ENCODE peak calls at places on chromosomes 13 and 19, in nine cellular contexts. K is kidney, B is lower lobe of right lung, F is IMR-90, A is left ventricle myocardium inferior, Q is heart right ventricle, J is uterus, G is GM23248, D is neuronal stem cell. X is an unnamed sample.
A peak's percentile ranks its signal among the peaks of the same experiment; 100 is the strongest.

GRCh38 chr13:97436845-97437244 is 2.9 kb downstream of the RAP2A start:
- DNase-seq in K (no peak), B (no peak), F (no peak), A (no peak), Q (no peak), J (no peak), G (no peak), D (no peak), X (no peak)

GRCh38 chr19:32339988-32340874 is 5.2 kb upstream of the ZNF507 start:
- DNase-seq in K (peak; percentile 81), B (peak; percentile 74), F (peak; percentile 27), A (peak; percentile 68), Q (peak; percentile 68), J (peak; percentile 22), G (peak; percentile 65), D (no peak), X (peak; percentile 27)

GRCh38 chr13:35923347-35923746 is 207.8 kb downstream of the DCLK1 start:
- DNase-seq in K (no peak), B (no peak), F (peak; percentile 68), A (peak; percentile 26), Q (peak; percentile 35), J (no peak), G (peak; percentile 84), D (no peak), X (peak; percentile 75)

GRCh38 chr13:49616688-49617065 is 11.6 kb upstream of the ARL11 start:
- DNase-seq in K (no peak), B (no peak), F (no peak), A (no peak), Q (no peak), J (no peak), G (no peak), D (no peak), X (no peak)

GRCh38 chr13:33723772-33724435 is 94.0 kb upstream of the RFC3 start:
- DNase-seq in K (peak; percentile 72), B (peak; percentile 73), F (peak; percentile 85), A (peak; percentile 55), Q (peak; percentile 27), J (peak; percentile 70), G (peak; percentile 90), D (peak; percentile 70), X (peak; percentile 78)

GRCh38 chr13:48686810-48687209 is 33.1 kb downstream of the CYSLTR2 start:
- DNase-seq in K (no peak), B (no peak), F (no peak), A (no peak), Q (no peak), J (no peak), G (no peak), D (no peak), X (no peak)

GRCh38 chr13:71285700-71286099 is 581.3 kb downstream of the DACH1 start:
- DNase-seq in K (no peak), B (no peak), F (no peak), A (no peak), Q (no peak), J (no peak), G (no peak), D (no peak), X (no peak)

GRCh38 chr19:37977992-37978391 is 71.0 kb downstream of the SIPA1L3 start:
- DNase-seq in K (no peak), B (no peak), F (peak; percentile 99), A (no peak), Q (no peak), J (no peak), G (peak; percentile 57), D (no peak), X (no peak)

GRCh38 chr13:31896427-31896826 is 135.1 kb upstream of the FRY start:
- DNase-seq in K (peak; percentile 50), B (no peak), F (peak; percentile 63), A (peak; percentile 42), Q (peak; percentile 19), J (no peak), G (peak; percentile 95), D (no peak), X (no peak)

GRCh38 chr13:42836930-42837329 is 55.5 kb downstream of the FAM216B start:
- DNase-seq in K (no peak), B (no peak), F (peak; percentile 51), A (no peak), Q (no peak), J (no peak), G (peak; percentile 73), D (no peak), X (peak; percentile 25)

GRCh38 chr19:2291185-2291751 is 9.3 kb upstream of the PEAK3 start:
- DNase-seq in K (no peak), B (no peak), F (no peak), A (no peak), Q (no peak), J (no peak), G (peak; percentile 32), D (peak; percentile 71), X (no peak)

GRCh38 chr19:32287811-32288227 is 57.6 kb upstream of the ZNF507 start:
- DNase-seq in K (peak; percentile 77), B (peak; percentile 59), F (peak; percentile 61), A (peak; percentile 72), Q (peak; percentile 74), J (peak; percentile 66), G (peak; percentile 76), D (peak; percentile 63), X (peak; percentile 29)

GRCh38 chr13:112143753-112144615 is 77.0 kb downstream of the SOX1 start:
- DNase-seq in K (no peak), B (no peak), F (no peak), A (no peak), Q (no peak), J (no peak), G (no peak), D (no peak), X (peak; percentile 2)

GRCh38 chr19:18526316-18526715 is 4.4 kb upstream of the ELL start:
- DNase-seq in K (no peak), B (no peak), F (no peak), A (no peak), Q (no peak), J (no peak), G (no peak), D (no peak), X (peak; percentile 98)

GRCh38 chr19:33235269-33235995 is 9.8 kb upstream of the SLC7A10 start:
- DNase-seq in K (peak; percentile 85), B (peak; percentile 90), F (peak; percentile 55), A (peak; percentile 81), Q (peak; percentile 82), J (peak; percentile 59), G (peak; percentile 77), D (peak; percentile 78), X (peak; percentile 55)

GRCh38 chr13:72313546-72313945 is 413.9 kb downstream of the MZT1 start:
- DNase-seq in K (no peak), B (no peak), F (no peak), A (no peak), Q (no peak), J (no peak), G (no peak), D (no peak), X (no peak)

GRCh38 chr13:42650470-42650869 is 76.5 kb downstream of the TNFSF11 start:
- DNase-seq in K (no peak), B (no peak), F (no peak), A (no peak), Q (no peak), J (no peak), G (no peak), D (no peak), X (no peak)

GRCh38 chr13:20356437-20356836 is 124.3 kb upstream of the GJB6 start:
- DNase-seq in K (no peak), B (no peak), F (no peak), A (no peak), Q (no peak), J (no peak), G (no peak), D (no peak), X (no peak)

GRCh38 chr13:59874973-59875372 is 288.8 kb downstream of the DIAPH3 start:
- DNase-seq in K (no peak), B (no peak), F (no peak), A (no peak), Q (no peak), J (no peak), G (no peak), D (no peak), X (no peak)
- H3K4me3 ChIP-seq in K (no peak overlapping the region), B (no peak overlapping the region), F (no peak overlapping the region), A (no peak overlapping the region), Q (no peak overlapping the region), J (no peak overlapping the region), G (no peak overlapping the region), D (no peak overlapping the region), X (no peak overlapping the region)

DNA sequence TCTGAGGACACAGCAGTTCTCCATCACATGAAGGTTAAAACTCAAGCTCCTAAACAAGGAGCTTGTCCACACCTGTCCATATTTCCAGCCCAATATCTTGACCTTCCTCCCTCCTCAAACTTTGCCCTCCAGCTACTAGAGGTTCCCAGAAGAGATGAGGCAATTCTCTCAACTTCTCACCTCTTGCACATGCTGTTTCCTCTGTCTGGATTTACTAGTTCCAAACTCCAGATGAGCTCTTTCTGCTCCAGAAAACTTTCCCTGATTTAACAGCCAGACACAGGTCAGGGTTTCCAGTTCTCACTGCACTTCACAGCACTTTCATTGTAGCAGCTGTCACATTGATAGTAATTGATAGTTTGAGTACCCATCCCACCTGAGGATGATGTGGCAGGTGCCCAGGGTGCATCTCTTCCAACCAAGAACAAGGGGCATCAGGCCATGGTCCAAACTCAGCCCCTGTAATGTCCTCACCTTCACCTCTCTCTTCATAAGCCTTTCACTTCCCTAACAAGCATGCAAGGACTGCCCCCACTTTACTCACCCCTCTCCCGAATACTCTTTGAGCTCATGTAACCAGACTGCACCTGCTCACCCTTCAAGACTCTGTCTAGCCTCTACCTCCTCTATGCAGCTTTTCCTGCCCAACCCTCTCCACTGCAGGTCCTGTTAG is 3.0 kb upstream of the WDFY2 start:
- DNase-seq in K (no peak), B (no peak), F (no peak), A (no peak), Q (no peak), J (no peak), G (no peak), D (no peak), X (no peak)
- H3K4me3 ChIP-seq in K (no peak overlapping the region), B (no peak overlapping the region), F (no peak overlapping the region), A (no peak overlapping the region), Q (no peak overlapping the region), J (no peak overlapping the region), G (no peak overlapping the region), D (no peak overlapping the region), X (no peak overlapping the region)

GRCh38 chr13:29513981-29514719 is 81.3 kb downstream of the SLC7A1 start:
- DNase-seq in K (no peak), B (no peak), F (no peak), A (no peak), Q (no peak), J (no peak), G (peak; percentile 82), D (no peak), X (no peak)
- H3K4me3 ChIP-seq in K (no peak overlapping the region), B (no peak overlapping the region), F (no peak overlapping the region), A (no peak overlapping the region), Q (no peak overlapping the region), J (no peak overlapping the region), G (no peak overlapping the region), D (no peak overlapping the region), X (no peak overlapping the region)

GRCh38 chr19:56217039-56217949 is 15.2 kb downstream of the ZSCAN5C start:
- DNase-seq in K (no peak), B (no peak), F (peak; percentile 4), A (peak; percentile 15), Q (peak; percentile 20), J (no peak), G (peak; percentile 61), D (no peak), X (peak; percentile 85)
- H3K4me3 ChIP-seq in K (peak overlapping the region; percentile 37), B (peak overlapping the region; percentile 49), F (no peak overlapping the region), A (peak overlapping the region; percentile 62), Q (peak overlapping the region; percentile 10), J (no peak overlapping the region), G (peak overlapping the region; percentile 69), D (no peak overlapping the region), X (peak overlapping the region; percentile 36)